ENCODE peak calls at places on chromosomes 11 and 22, in five cellular contexts. Q, F, D, C and B are unnamed samples. For H3K4me1, the result is how much of the 10 kb centered on the place peaks cover.

GRCh38 chr11:72813740-72814138 is 472 bp upstream of the ATG16L2 start:
- DNase-seq in C (peak), Q (no peak), D (no peak), F (peak), B (peak)

GRCh38 chr11:103881518-103882070 is 154.8 kb upstream of the DDI1 start:
- DNase-seq in F (no peak), D (no peak), C (no peak), Q (no peak), B (no peak)

GRCh38 chr11:107457205-107457557 is 444 bp downstream of the CWF19L2 start:
- DNase-seq in C (peak), F (no peak), Q (no peak), D (no peak), B (no peak)

GRCh38 chr11:118139578-118139977 is 13.0 kb downstream of the SCN4B start:
- DNase-seq in F (no peak), C (no peak), D (no peak), Q (no peak), B (no peak)

GRCh38 chr22:19932367-19933206 is 9.0 kb upstream of the COMT start:
- DNase-seq in C (no peak), D (no peak), F (no peak), Q (no peak), B (peak)

GRCh38 chr11:125903753-125904659 is at the start of gene DDX25:
- DNase-seq in C (no peak), F (no peak), Q (no peak), D (no peak), B (peak)

GRCh38 chr11:111999111-111999510 is 26.1 kb upstream of the DLAT start:
- DNase-seq in C (no peak), F (no peak), D (no peak), Q (no peak), B (no peak)

GRCh38 chr11:122729139-122729538 is 73.6 kb downstream of the UBASH3B start:
- DNase-seq in Q (no peak), C (no peak), F (no peak), D (no peak), B (no peak)

GRCh38 chr11:109695696-109696095 is 273.7 kb downstream of the C11orf87 start:
- DNase-seq in F (no peak), C (no peak), Q (no peak), D (no peak), B (no peak)

GRCh38 chr11:30326114-30326783 is 3.3 kb downstream of the ARL14EP start:
- DNase-seq in F (no peak), C (no peak), D (no peak), Q (no peak), B (no peak)

GRCh38 chr11:955154-956049 is 29.7 kb downstream of the AP2A2 start:
- DNase-seq in F (no peak), D (no peak), Q (no peak), C (peak), B (no peak)

GRCh38 chr11:20211691-20212090 is 51.4 kb upstream of the DBX1 start:
- DNase-seq in F (no peak), Q (no peak), C (no peak), D (no peak), B (no peak)

GRCh38 chr22:30894371-30894740 is 74.2 kb downstream of the MORC2 start:
- DNase-seq in Q (no peak), C (no peak), F (no peak), D (no peak), B (no peak)

GRCh38 chr11:99370557-99371200 is 349.9 kb downstream of the CNTN5 start:
- DNase-seq in F (peak), C (peak), Q (no peak), D (no peak), B (no peak)

GRCh38 chr22:48905206-48905975 is 922.3 kb downstream of the BRD1 start:
- DNase-seq in C (no peak), D (no peak), F (no peak), Q (no peak), B (peak)

GRCh38 chr11:122661182-122661945 is 5.8 kb downstream of the UBASH3B start:
- DNase-seq in F (no peak), C (no peak), D (no peak), Q (no peak), B (no peak)

GRCh38 chr22:48490513-48491411 is 1336.9 kb downstream of the BRD1 start:
- DNase-seq in F (no peak), D (no peak), C (no peak), Q (no peak), B (peak)

GRCh38 chr11:17375547-17375946 is 12.9 kb downstream of the KCNJ11 start:
- DNase-seq in Q (no peak), D (no peak), C (no peak), F (no peak), B (no peak)

GRCh38 chr11:66851698-66852465 is 5.0 kb upstream of the LRFN4 start:
- DNase-seq in C (no peak), Q (peak), F (no peak), D (no peak), B (peak)

GRCh38 chr22:28183078-28183870 is 264.2 kb upstream of the PITPNB start:
- DNase-seq in F (no peak), Q (no peak), C (peak), D (no peak), B (no peak)

GRCh38 chr11:19646921-19647320 is 65.7 kb upstream of the NAV2 start:
- DNase-seq in F (peak), D (no peak), C (peak), Q (no peak), B (no peak)

GRCh38 chr11:15379483-15379882 is 264.8 kb downstream of the INSC start:
- DNase-seq in Q (no peak), F (no peak), C (no peak), D (no peak), B (no peak)

GRCh38 chr11:132312616-132313210 is 942.3 kb downstream of the NTM start:
- DNase-seq in C (peak), D (no peak), Q (no peak), F (no peak), B (no peak)

GRCh38 chr11:20156876-20157613 is 3.2 kb downstream of the DBX1 start:
- DNase-seq in Q (no peak), F (peak), C (peak), D (no peak), B (peak)

GRCh38 chr22:39439170-39439569 is 17.6 kb upstream of the MGAT3 start:
- DNase-seq in D (no peak), C (no peak), F (no peak), Q (no peak), B (no peak)

GRCh38 chr11:41245704-41246398 is 213.6 kb downstream of the LRRC4C start:
- DNase-seq in C (no peak), D (peak), Q (peak), F (peak), B (no peak)

GRCh38 chr11:11528986-11529385 is 92.8 kb downstream of the GALNT18 start:
- DNase-seq in F (no peak), C (no peak), Q (no peak), D (no peak), B (no peak)

GRCh38 chr11:74282421-74282820 is 29.0 kb downstream of the P4HA3 start:
- DNase-seq in F (no peak), Q (no peak), C (no peak), D (no peak), B (no peak)

GRCh38 chr22:28710112-28710888 is 30.7 kb upstream of the TTC28 start:
- DNase-seq in Q (no peak), F (no peak), D (no peak), C (no peak), B (no peak)

GRCh38 chr11:13682212-13682611 is 13.7 kb downstream of the FAR1 start:
- DNase-seq in F (no peak), D (no peak), C (no peak), Q (no peak), B (no peak)

GRCh38 chr11:13674799-13675509 is 6.5 kb downstream of the FAR1 start:
- DNase-seq in C (no peak), D (no peak), Q (no peak), F (no peak), B (no peak)

GRCh38 chr11:13681470-13681869 is 13.0 kb downstream of the FAR1 start:
- DNase-seq in D (no peak), C (no peak), F (no peak), Q (no peak), B (no peak)

GRCh38 chr11:13680501-13681264 is 12.2 kb downstream of the FAR1 start:
- DNase-seq in D (no peak), F (no peak), Q (no peak), C (no peak), B (no peak)

GRCh38 chr11:13679768-13680167 is 11.3 kb downstream of the FAR1 start:
- DNase-seq in D (no peak), F (no peak), C (no peak), Q (no peak), B (no peak)
- H3K4me1 ChIP-seq in D (under half), F (under half), C (under half), Q (under half), B (half or more)

GRCh38 chr11:128946646-128947045 is 4.0 kb upstream of the TP53AIP1 start:
- DNase-seq in F (no peak), D (no peak), C (no peak), Q (no peak), B (no peak)

GRCh38 chr11:128953151-128953550 is 10.5 kb upstream of the TP53AIP1 start:
- DNase-seq in C (no peak), Q (no peak), D (no peak), F (no peak), B (no peak)

GRCh38 chr11:128942807-128943430 is at the start of gene TP53AIP1:
- DNase-seq in D (no peak), C (no peak), F (no peak), Q (no peak), B (no peak)

GRCh38 chr11:128949791-128950454 is 7.3 kb upstream of the TP53AIP1 start:
- DNase-seq in Q (no peak), D (no peak), F (no peak), C (peak), B (no peak)

GRCh38 chr11:128948583-128948982 is 5.9 kb upstream of the TP53AIP1 start:
- DNase-seq in C (no peak), D (no peak), Q (no peak), F (no peak), B (no peak)
- TF ChIP-seq CTCF in C (no peak), D (no peak), Q (no peak), F (no peak), B (no peak)

DNA sequence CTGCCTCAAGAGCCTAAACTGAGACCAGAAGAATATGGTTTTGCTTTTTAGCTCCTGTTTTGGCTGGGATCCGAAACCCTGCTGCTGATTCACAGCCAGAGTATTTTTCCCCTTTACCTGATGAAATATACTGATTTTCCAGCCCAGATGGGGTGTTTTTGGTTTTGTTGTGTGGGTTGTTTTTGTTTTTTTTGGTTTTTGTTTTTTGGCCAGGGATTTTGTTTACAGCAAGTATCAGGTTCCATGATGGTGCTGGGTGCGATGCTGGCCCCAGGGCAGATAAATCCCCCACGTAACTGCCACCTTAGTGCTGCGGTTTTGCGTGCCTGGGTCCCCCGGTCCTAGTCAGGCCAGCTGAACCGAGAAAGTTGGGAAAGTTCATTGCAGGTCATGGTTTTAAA is 103.7 kb downstream of the ZBTB16 start:
- DNase-seq in Q (peak), F (no peak), C (no peak), D (no peak), B (no peak)
- H3K4me1 ChIP-seq in Q (half or more), F (half or more), C (half or more), D (half or more), B (half or more)

GRCh38 chr11:57641426-57641825 is 8.3 kb downstream of the YPEL4 start:
- DNase-seq in C (no peak), Q (no peak), D (no peak), F (no peak), B (no peak)

GRCh38 chr11:57644748-57645715 is 4.7 kb downstream of the YPEL4 start:
- DNase-seq in F (peak), D (peak), Q (peak), C (peak), B (peak)

GRCh38 chr11:57645716-57646085 is 4.0 kb downstream of the YPEL4 start:
- DNase-seq in D (no peak), Q (peak), C (no peak), F (no peak), B (no peak)

GRCh38 chr11:57646221-57646620 is 3.5 kb downstream of the YPEL4 start:
- DNase-seq in D (no peak), Q (peak), C (no peak), F (no peak), B (no peak)

DNA sequence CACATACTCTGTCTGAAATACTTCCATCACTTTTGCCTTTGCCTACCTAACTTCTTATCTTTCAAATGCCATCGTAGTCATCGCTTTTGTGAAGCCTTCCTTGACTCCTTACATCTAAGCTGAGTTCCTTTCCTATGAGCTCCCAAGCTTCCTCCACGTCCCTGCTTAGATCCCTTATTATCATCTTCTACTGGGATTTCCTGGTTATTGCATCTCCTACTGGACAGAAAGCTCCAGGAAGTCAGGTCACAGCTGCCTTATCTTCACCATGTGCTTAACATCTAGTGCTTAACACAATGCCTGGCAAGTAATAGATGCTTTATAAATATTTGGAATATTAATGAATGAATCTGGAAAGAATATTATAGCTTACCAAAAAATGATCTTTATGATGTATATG is 5.9 kb downstream of the YPEL4 start:
- DNase-seq in C (no peak), F (no peak), Q (no peak), D (no peak), B (no peak)
- TF ChIP-seq CTCF in C (no peak), F (no peak), Q (no peak), D (no peak), B (no peak)

DNA sequence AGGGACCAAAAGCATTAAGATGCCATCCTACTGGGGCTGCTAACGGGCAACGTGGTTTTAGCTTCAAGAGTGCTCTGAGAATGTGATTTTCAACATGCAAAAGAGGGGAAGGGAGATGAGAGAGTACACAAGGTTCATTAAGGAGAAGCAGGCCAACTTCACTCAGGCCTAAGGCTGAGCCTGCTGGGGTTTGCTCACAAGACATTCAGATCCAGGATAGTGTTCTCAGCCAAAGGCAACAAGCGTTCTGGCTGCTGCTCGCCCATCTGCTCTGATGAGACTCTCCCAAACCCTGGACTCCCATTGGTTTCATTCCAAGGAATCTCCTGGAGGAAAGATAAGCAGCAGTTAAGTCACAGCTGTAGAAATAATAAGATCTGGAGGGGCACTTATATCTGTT is 23.6 kb upstream of the UPB1 start:
- DNase-seq in C (no peak), F (peak), D (no peak), Q (peak), B (no peak)
- H3K4me1 ChIP-seq in C (under half), F (under half), D (under half), Q (under half), B (under half)

GRCh38 chr22:26857169-26857568 is 199.8 kb downstream of the MIAT start:
- DNase-seq in C (no peak), F (no peak), Q (no peak), D (no peak), B (no peak)
- TF ChIP-seq CTCF in C (no peak), F (no peak), Q (no peak), D (no peak), B (no peak)

GRCh38 chr22:35914665-35915476 is 113.8 kb downstream of the RBFOX2 start:
- DNase-seq in F (no peak), Q (no peak), D (no peak), C (peak), B (no peak)
- H3K4me1 ChIP-seq in F (half or more), Q (under half), D (under half), C (under half), B (under half)